ENCODE peak calls at places on chromosomes 13 and 19, in four cellular contexts. One of them, this sample, is unnamed.

GRCh38 chr13:99312493-99312883 is 5.3 kb upstream of the GPR183 start:
- DNase-seq in K562: no peak
- DNase-seq in GM12878: no peak
- DNase-seq in HepG2: no peak
- DNase-seq in this sample: no peak

GRCh38 chr19:3336351-3336679 is 30.1 kb upstream of the NFIC start:
- DNase-seq in K562: no peak
- DNase-seq in GM12878: no peak
- DNase-seq in HepG2: no peak
- DNase-seq in this sample: no peak

GRCh38 chr19:12720851-12721655 is 2.7 kb downstream of the TNPO2 start:
- DNase-seq in K562: peak; percentile 49
- DNase-seq in GM12878: no peak
- DNase-seq in HepG2: no peak
- DNase-seq in this sample: peak; percentile 26

GRCh38 chr19:34259367-34259865 is 5.1 kb downstream of the GARRE1 start:
- DNase-seq in K562: no peak
- DNase-seq in GM12878: no peak
- DNase-seq in HepG2: no peak
- DNase-seq in this sample: no peak

GRCh38 chr13:110216403-110217041 is 90.4 kb downstream of the COL4A1 start:
- DNase-seq in K562: no peak
- DNase-seq in GM12878: no peak
- DNase-seq in HepG2: no peak
- DNase-seq in this sample: no peak

GRCh38 chr13:111429064-111429558 is 108.7 kb downstream of the TEX29 start:
- DNase-seq in K562: peak; percentile 31
- DNase-seq in GM12878: no peak
- DNase-seq in HepG2: peak; percentile 49
- DNase-seq in this sample: peak; percentile 72

GRCh38 chr19:16594131-16594586 is 21.9 kb upstream of the SLC35E1 start:
- DNase-seq in K562: no peak
- DNase-seq in GM12878: no peak
- DNase-seq in HepG2: no peak
- DNase-seq in this sample: no peak

GRCh38 chr19:10193666-10194499 is 870 bp downstream of the DNMT1 start:
- DNase-seq in K562: peak; percentile 17
- DNase-seq in GM12878: no peak
- DNase-seq in HepG2: peak; percentile 13
- DNase-seq in this sample: peak; percentile 47

GRCh38 chr13:113145496-113145895 is 13.0 kb upstream of the PROZ start:
- DNase-seq in K562: no peak
- DNase-seq in GM12878: no peak
- DNase-seq in HepG2: no peak
- DNase-seq in this sample: no peak

GRCh38 chr13:40387775-40388174 is 278.7 kb downstream of the FOXO1 start:
- DNase-seq in K562: no peak
- DNase-seq in GM12878: no peak
- DNase-seq in HepG2: no peak
- DNase-seq in this sample: no peak

GRCh38 chr13:94272038-94272437 is 207.4 kb downstream of the DCT start:
- DNase-seq in K562: no peak
- DNase-seq in GM12878: no peak
- DNase-seq in HepG2: no peak
- DNase-seq in this sample: no peak

GRCh38 chr19:29966594-29967249 is 24.7 kb downstream of the URI1 start:
- DNase-seq in K562: no peak
- DNase-seq in GM12878: no peak
- DNase-seq in HepG2: peak; percentile 10
- DNase-seq in this sample: no peak

GRCh38 chr19:11096210-11096841 is 7.1 kb downstream of the LDLR start:
- DNase-seq in K562: no peak
- DNase-seq in GM12878: peak; percentile 48
- DNase-seq in HepG2: no peak
- DNase-seq in this sample: no peak

GRCh38 chr19:57351867-57352266 is 796 bp downstream of the ZNF304 start:
- DNase-seq in K562: peak; percentile 17
- DNase-seq in GM12878: no peak
- DNase-seq in HepG2: no peak
- DNase-seq in this sample: no peak

GRCh38 chr13:47126432-47126831 is 229.6 kb upstream of the HTR2A start:
- DNase-seq in K562: no peak
- DNase-seq in GM12878: no peak
- DNase-seq in HepG2: no peak
- DNase-seq in this sample: no peak

GRCh38 chr19:14054721-14055120 is 7.2 kb downstream of the PALM3 start:
- DNase-seq in K562: peak; percentile 4
- DNase-seq in GM12878: no peak
- DNase-seq in HepG2: no peak
- DNase-seq in this sample: no peak

GRCh38 chr19:3554254-3555083 is 2.9 kb downstream of the MFSD12 start:
- DNase-seq in K562: no peak
- DNase-seq in GM12878: no peak
- DNase-seq in HepG2: no peak
- DNase-seq in this sample: no peak

GRCh38 chr19:30536975-30537374 is 164.8 kb downstream of the ZNF536 start:
- DNase-seq in K562: no peak
- DNase-seq in GM12878: no peak
- DNase-seq in HepG2: no peak
- DNase-seq in this sample: no peak

GRCh38 chr19:8697671-8698432 is 743 bp downstream of the ACTL9 start:
- DNase-seq in K562: peak; percentile 40
- DNase-seq in GM12878: no peak
- DNase-seq in HepG2: no peak
- DNase-seq in this sample: peak; percentile 68

GRCh38 chr19:4380254-4380727 is 20.1 kb downstream of the SH3GL1 start:
- DNase-seq in K562: no peak
- DNase-seq in GM12878: no peak
- DNase-seq in HepG2: no peak
- DNase-seq in this sample: no peak

GRCh38 chr19:35399948-35400772 is 29.3 kb downstream of the GPR42 start:
- DNase-seq in K562: no peak
- DNase-seq in GM12878: no peak
- DNase-seq in HepG2: no peak
- DNase-seq in this sample: no peak

GRCh38 chr13:51829236-51829899 is 15.6 kb downstream of the TMEM272 start:
- DNase-seq in K562: no peak
- DNase-seq in GM12878: no peak
- DNase-seq in HepG2: no peak
- DNase-seq in this sample: no peak

GRCh38 chr19:38664503-38665211 is 17.2 kb downstream of the ACTN4 start:
- DNase-seq in K562: peak; percentile 79
- DNase-seq in GM12878: no peak
- DNase-seq in HepG2: no peak
- DNase-seq in this sample: no peak

GRCh38 chr13:23541221-23541620 is 29.0 kb upstream of the TNFRSF19 start:
- DNase-seq in K562: no peak
- DNase-seq in GM12878: no peak
- DNase-seq in HepG2: no peak
- DNase-seq in this sample: no peak

GRCh38 chr19:52735734-52736133 is 890 bp upstream of the ZNF611 start:
- DNase-seq in K562: no peak
- DNase-seq in GM12878: no peak
- DNase-seq in HepG2: peak; percentile 51
- DNase-seq in this sample: peak; percentile 89

DNA sequence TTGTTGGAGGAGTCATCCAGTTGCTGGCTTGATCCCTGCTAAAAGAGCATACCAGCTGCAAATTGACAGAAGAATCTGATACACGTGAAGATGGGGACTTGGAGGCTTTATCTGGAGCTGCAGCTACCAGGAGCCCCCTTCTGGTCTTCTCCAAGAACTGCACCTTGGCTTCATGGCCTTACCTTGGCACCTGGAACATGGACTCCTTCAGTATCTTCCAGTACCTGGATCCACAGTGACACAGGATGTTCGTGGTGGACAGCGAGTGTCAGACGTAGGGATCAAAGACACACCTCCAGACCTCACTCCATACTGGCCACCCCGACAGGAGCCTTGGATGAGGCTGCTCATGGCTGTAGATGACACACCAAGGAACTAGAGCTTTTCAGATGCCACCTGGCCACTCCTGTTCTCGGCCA is 9.9 kb upstream of the ACSBG2 start:
- DNase-seq in K562: peak; percentile 70
- DNase-seq in GM12878: peak; percentile 40
- DNase-seq in HepG2: peak; percentile 75
- DNase-seq in this sample: peak; percentile 63
- TF ChIP-seq USF2 in K562: no peak
- TF ChIP-seq USF2 in GM12878: no peak
- TF ChIP-seq USF2 in HepG2: no peak
- TF ChIP-seq USF2 in this sample: no peak

GRCh38 chr19:48445256-48445605 is 552 bp upstream of the GRWD1 start:
- DNase-seq in K562: peak; percentile 82
- DNase-seq in GM12878: no peak
- DNase-seq in HepG2: peak; percentile 82
- DNase-seq in this sample: no peak
- TF ChIP-seq ATF2 in K562: no peak
- TF ChIP-seq ATF2 in GM12878: no peak
- TF ChIP-seq ATF2 in HepG2: no peak
- TF ChIP-seq ATF2 in this sample: no peak

DNA sequence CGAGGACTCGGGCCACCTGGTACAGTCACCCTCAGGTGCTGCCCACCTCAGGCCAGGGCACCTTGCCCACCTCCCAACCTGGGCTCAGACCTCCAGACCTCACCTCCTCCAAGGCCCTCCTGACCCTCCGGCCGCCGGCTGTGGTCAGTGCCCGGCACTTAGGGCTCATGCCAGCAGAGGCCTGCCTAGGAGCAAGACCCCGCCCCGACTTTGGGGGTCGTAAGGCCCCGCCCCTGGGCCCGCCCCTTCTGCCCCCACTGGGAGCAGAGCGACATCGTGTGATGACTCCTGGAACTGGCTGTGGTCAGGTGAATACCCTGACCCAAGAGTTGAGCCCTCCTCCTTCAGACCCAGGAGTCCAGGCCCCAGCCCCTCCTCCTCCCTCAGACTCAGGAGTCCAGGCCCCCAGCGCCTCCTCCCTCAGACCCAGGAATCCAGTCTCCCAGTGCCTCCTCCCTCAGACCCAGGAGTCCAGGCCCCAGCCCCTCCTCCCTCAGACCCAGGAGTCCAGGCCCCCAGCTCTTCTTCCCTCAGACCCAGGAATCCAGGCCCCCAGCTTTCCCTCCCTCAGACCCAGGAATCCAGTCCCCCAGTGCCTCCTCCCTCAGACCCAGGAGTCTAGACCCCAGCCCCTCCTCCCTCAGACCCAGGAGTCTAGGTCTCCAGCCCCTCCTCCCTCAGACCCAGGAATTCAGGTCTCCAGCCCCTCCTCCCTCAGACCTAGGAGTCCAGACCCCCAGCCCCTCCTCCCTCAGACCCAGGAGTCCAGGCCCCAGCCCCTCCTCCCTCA is at the start of gene SBK2:
- DNase-seq in K562: peak; percentile 54
- DNase-seq in GM12878: no peak
- DNase-seq in HepG2: peak; percentile 33
- DNase-seq in this sample: peak; percentile 96
- TF ChIP-seq NR2C2 in K562: no peak
- TF ChIP-seq NR2C2 in GM12878: no peak
- TF ChIP-seq NR2C2 in HepG2: no peak
- TF ChIP-seq NR2C2 in this sample: no peak

DNA sequence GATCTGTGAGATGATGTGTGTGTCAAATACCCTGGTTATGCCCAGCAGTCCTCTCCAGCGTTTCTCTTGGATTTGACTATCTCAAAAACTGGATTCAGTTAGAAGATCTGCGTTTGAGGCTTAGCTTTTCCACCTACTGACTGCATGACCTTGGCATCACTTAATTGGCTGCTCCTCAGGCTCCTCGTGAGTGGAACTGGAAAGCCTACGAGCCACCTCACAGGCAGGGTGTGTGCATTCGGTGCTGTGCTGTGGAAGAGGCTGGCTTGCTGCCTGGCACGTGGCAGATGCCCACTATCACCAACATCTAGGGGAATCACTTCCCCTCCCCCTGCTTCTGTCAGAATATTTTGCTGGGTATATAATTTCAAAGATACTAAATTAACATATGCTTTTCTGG is 25.6 kb downstream of the FLT1 start:
- DNase-seq in K562: no peak
- DNase-seq in GM12878: no peak
- DNase-seq in HepG2: no peak
- DNase-seq in this sample: no peak
- TF ChIP-seq USF2 in K562: no peak
- TF ChIP-seq USF2 in GM12878: no peak
- TF ChIP-seq USF2 in HepG2: no peak
- TF ChIP-seq USF2 in this sample: no peak

This sample was measured in WTC11.